ENCODE peak calls at places on chromosome 15, in seven cellular contexts. D, Y, S, I, P, E and R are unnamed samples.

GRCh38 chr15:69275104-69275670 is 23.5 kb upstream of the PAQR5 start:
- DNase-seq in D (no peak), Y (no peak), S (no peak), I (no peak), P (no peak), E (no peak), R (no peak)

GRCh38 chr15:88124199-88124598 is 132.3 kb downstream of the NTRK3 start:
- DNase-seq in D (no peak), Y (no peak), S (no peak), I (no peak), P (no peak), E (no peak), R (no peak)

GRCh38 chr15:89067751-89068150 is 20.5 kb upstream of the ABHD2 start:
- DNase-seq in D (no peak), Y (no peak), S (no peak), I (no peak), P (no peak), E (no peak), R (no peak)

GRCh38 chr15:63090502-63091286 is 31.0 kb upstream of the LACTB start:
- DNase-seq in D (no peak), Y (no peak), S (no peak), I (no peak), P (no peak), E (no peak), R (no peak)

GRCh38 chr15:95329362-95329761 is 1001.1 kb upstream of the NR2F2 start:
- DNase-seq in D (no peak), Y (no peak), S (no peak), I (no peak), P (no peak), E (no peak), R (no peak)

GRCh38 chr15:73273181-73274002 is 95.4 kb downstream of the HCN4 start:
- DNase-seq in D (peak), Y (peak), S (peak), I (no peak), P (peak), E (peak), R (peak)

GRCh38 chr15:71060983-71061382 is 54.3 kb upstream of the THSD4 start:
- DNase-seq in D (no peak), Y (no peak), S (no peak), I (no peak), P (no peak), E (no peak), R (no peak)

GRCh38 chr15:82056900-82057825 is 11.3 kb upstream of the MEX3B start:
- DNase-seq in D (no peak), Y (no peak), S (no peak), I (no peak), P (no peak), E (no peak), R (no peak)

GRCh38 chr15:27889258-27889657 is 209.9 kb downstream of the OCA2 start:
- DNase-seq in D (no peak), Y (no peak), S (no peak), I (no peak), P (no peak), E (no peak), R (no peak)

GRCh38 chr15:28913171-28913765 is 27.5 kb downstream of the APBA2 start:
- DNase-seq in D (no peak), Y (peak), S (no peak), I (no peak), P (no peak), E (no peak), R (no peak)

GRCh38 chr15:99594916-99595315 is 29.1 kb downstream of the MEF2A start:
- DNase-seq in D (no peak), Y (no peak), S (no peak), I (no peak), P (no peak), E (no peak), R (no peak)

GRCh38 chr15:27509014-27509413 is 538.0 kb downstream of the GABRG3 start:
- DNase-seq in D (no peak), Y (no peak), S (no peak), I (no peak), P (no peak), E (no peak), R (no peak)

GRCh38 chr15:99425666-99426301 is 140.0 kb upstream of the MEF2A start:
- DNase-seq in D (no peak), Y (no peak), S (no peak), I (no peak), P (no peak), E (no peak), R (no peak)

GRCh38 chr15:37099321-37100108 is 834 bp downstream of the MEIS2 start:
- DNase-seq in D (peak), Y (peak), S (no peak), I (no peak), P (peak), E (peak), R (no peak)
- TF ChIP-seq SIN3A in D (no peak), Y (no peak), S (no peak), I (no peak), P (no peak), E (no peak), R (no peak)

GRCh38 chr15:57138260-57138895 is 219.9 kb downstream of the TCF12 start:
- DNase-seq in D (peak), Y (peak), S (no peak), I (no peak), P (peak), E (peak), R (peak)
- TF ChIP-seq SIN3A in D (no peak), Y (no peak), S (no peak), I (no peak), P (no peak), E (no peak), R (no peak)

GRCh38 chr15:101221858-101222257 is 30.0 kb downstream of the CHSY1 start:
- DNase-seq in D (no peak), Y (no peak), S (no peak), I (no peak), P (no peak), E (peak), R (no peak)
- TF ChIP-seq SIN3A in D (no peak), Y (no peak), S (no peak), I (no peak), P (no peak), E (no peak), R (no peak)

DNA sequence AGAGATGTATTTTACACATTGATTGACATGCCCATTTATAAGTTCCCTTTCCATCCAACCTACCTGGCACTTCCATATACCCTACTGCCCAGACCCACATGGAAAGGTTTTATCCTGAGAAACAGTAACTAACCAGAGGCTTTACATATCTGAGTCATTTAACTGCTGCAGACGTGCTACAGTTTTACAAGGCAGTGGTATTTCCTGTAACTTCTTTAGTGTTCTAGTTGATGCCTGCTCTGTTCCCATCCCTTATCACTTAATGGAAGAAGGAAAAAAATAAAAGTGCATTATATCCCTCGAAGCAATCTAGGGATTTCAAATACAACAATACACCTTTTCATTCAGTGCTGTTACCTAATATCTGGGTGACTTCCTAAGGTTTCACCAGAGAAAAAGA is 107.1 kb downstream of the TMCO5A start:
- DNase-seq in D (no peak), Y (no peak), S (no peak), I (no peak), P (no peak), E (no peak), R (no peak)
- TF ChIP-seq SIN3A in D (no peak), Y (no peak), S (no peak), I (no peak), P (no peak), E (no peak), R (no peak)

GRCh38 chr15:39151545-39151944 is 429.3 kb upstream of the THBS1 start:
- DNase-seq in D (no peak), Y (no peak), S (no peak), I (no peak), P (no peak), E (no peak), R (no peak)
- TF ChIP-seq SIN3A in D (no peak), Y (no peak), S (no peak), I (no peak), P (no peak), E (no peak), R (no peak)

GRCh38 chr15:43854801-43855200 is 28.0 kb downstream of the WDR76 start:
- DNase-seq in D (no peak), Y (no peak), S (no peak), I (no peak), P (no peak), E (no peak), R (no peak)
- TF ChIP-seq SIN3A in D (no peak), Y (no peak), S (no peak), I (no peak), P (no peak), E (no peak), R (no peak)

DNA sequence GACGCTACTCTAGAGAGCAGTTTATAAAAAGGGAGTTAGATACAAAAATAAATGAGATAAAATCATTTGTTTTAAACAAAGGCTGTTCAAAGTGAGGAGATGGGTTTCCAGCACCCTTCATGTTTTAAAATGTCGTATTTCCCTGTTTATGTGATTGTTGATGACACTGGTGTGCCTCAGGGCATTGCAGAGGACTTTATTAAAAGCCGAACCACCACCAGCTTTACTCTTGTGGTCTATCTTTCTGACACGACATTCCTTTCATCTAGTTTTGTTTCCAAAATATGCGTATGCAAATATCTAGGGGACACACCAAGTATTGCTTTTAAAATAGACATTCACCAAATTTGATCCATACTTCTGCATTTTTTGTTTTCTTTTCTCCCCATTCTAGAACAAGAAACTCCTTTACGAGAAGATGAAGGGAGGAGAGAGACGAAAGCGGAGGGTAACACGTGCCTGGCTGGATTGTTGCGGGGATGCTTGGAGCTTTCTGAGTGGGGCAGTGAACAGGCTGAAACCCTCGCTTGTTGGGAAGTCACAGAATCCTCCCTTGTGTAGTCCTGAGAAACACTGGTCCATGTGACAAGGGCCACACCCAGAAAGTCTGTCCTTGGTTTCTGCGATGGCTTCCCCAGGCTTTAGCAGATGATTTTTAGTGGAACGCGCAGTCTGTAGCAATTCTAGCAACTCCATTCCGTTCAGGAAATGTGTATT is 26.3 kb upstream of the GREM1 start:
- DNase-seq in D (no peak), Y (no peak), S (no peak), I (no peak), P (no peak), E (no peak), R (no peak)
- TF ChIP-seq SIN3A in D (no peak), Y (no peak), S (no peak), I (no peak), P (no peak), E (no peak), R (no peak)